ENCODE peak calls at places on chromosomes 3 and 15, in four cellular contexts. Z is IMR-90, S is H9, I is H1. H is an unnamed sample.
A peak's percentile ranks its signal among the peaks of the same experiment; 100 is the strongest.

GRCh38 chr15:68045289-68046265 is 8.5 kb upstream of the PIAS1 start:
- DNase-seq in Z (no peak), S (peak; percentile 47), I (no peak), H (peak; percentile 15)

GRCh38 chr15:92810418-92811138 is 89.5 kb upstream of the CHD2 start:
- DNase-seq in Z (peak; percentile 78), S (no peak), I (no peak), H (peak; percentile 47)

GRCh38 chr3:151552589-151552988 is 91.7 kb upstream of the IGSF10 start:
- DNase-seq in Z (peak; percentile 11), S (no peak), I (no peak), H (no peak)

GRCh38 chr15:71807691-71808091 is 2.7 kb upstream of the NR2E3 start:
- DNase-seq in Z (peak; percentile 33), S (no peak), I (peak; percentile 61), H (peak; percentile 42)

GRCh38 chr3:145898487-145898886 is 262.5 kb downstream of the PLOD2 start:
- DNase-seq in Z (no peak), S (no peak), I (no peak), H (peak; percentile 8)

GRCh38 chr15:74316116-74316515 is 51.3 kb downstream of the CYP11A1 start:
- DNase-seq in Z (no peak), S (no peak), I (no peak), H (no peak)

GRCh38 chr15:50119063-50119700 is at the start of gene ATP8B4:
- DNase-seq in Z (no peak), S (peak; percentile 31), I (no peak), H (peak; percentile 58)

GRCh38 chr3:72054976-72055375 is 270.0 kb upstream of the PROK2 start:
- DNase-seq in Z (no peak), S (no peak), I (no peak), H (no peak)

GRCh38 chr3:195128255-195129071 is 142.5 kb downstream of the XXYLT1 start:
- DNase-seq in Z (peak; percentile 59), S (no peak), I (no peak), H (no peak)

GRCh38 chr15:51499379-51499976 is 123.1 kb downstream of the DMXL2 start:
- DNase-seq in Z (peak; percentile 63), S (no peak), I (no peak), H (peak; percentile 76)

GRCh38 chr3:116067275-116067674 is 378.0 kb downstream of the LSAMP start:
- DNase-seq in Z (no peak), S (no peak), I (no peak), H (no peak)

GRCh38 chr15:64232400-64232799 is 69.6 kb upstream of the PPIB start:
- DNase-seq in Z (peak; percentile 83), S (no peak), I (no peak), H (no peak)

GRCh38 chr3:4061201-4061600 is 242.0 kb upstream of the SETMAR start:
- DNase-seq in Z (no peak), S (no peak), I (no peak), H (no peak)

GRCh38 chr15:68820205-68820588 is 498 bp downstream of the ANP32A start:
- DNase-seq in Z (no peak), S (no peak), I (no peak), H (peak; percentile 55)

GRCh38 chr15:42059661-42060476 is 34.5 kb downstream of the PLA2G4D start:
- DNase-seq in Z (peak; percentile 21), S (peak; percentile 68), I (peak; percentile 91), H (peak; percentile 69)

GRCh38 chr3:126979076-126979628 is 3.8 kb upstream of the PLXNA1 start:
- DNase-seq in Z (no peak), S (no peak), I (no peak), H (no peak)

GRCh38 chr15:55343168-55343567 is 24.1 kb downstream of the PIGB start:
- DNase-seq in Z (no peak), S (no peak), I (no peak), H (no peak)

GRCh38 chr3:73411545-73411944 is 213.2 kb downstream of the PDZRN3 start:
- DNase-seq in Z (no peak), S (no peak), I (no peak), H (no peak)
- H3K56ac ChIP-seq in Z (no peak overlapping the region), S (no peak overlapping the region), I (no peak overlapping the region), H (no peak overlapping the region)

GRCh38 chr3:14154242-14154641 is 24.2 kb downstream of the XPC start:
- DNase-seq in Z (no peak), S (no peak), I (no peak), H (no peak)
- H3K56ac ChIP-seq in Z (no peak overlapping the region), S (no peak overlapping the region), I (no peak overlapping the region), H (no peak overlapping the region)

DNA sequence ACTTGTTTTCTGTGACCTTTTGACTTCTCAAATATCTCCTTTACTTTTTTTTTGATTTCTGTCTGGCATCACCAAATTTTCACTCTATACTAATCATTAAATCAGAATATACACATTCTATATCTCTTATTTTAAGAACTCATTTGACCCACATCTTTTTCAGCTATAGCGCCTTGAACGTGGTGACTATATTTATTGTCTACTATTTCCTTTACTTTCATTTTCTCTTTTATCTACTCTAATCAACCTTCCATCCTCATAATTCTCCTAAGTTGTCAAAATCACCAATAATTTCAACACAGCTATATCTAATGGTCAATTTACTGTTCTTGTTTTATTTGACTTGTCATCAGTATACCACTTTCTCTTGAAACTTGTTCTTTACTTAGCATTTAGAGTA is 119.0 kb upstream of the CBLB start:
- DNase-seq in Z (no peak), S (no peak), I (no peak), H (no peak)
- H3K56ac ChIP-seq in Z (no peak overlapping the region), S (no peak overlapping the region), I (no peak overlapping the region), H (no peak overlapping the region)

GRCh38 chr3:50506169-50506568 is 2.7 kb upstream of the CACNA2D2 start:
- DNase-seq in Z (no peak), S (no peak), I (no peak), H (no peak)
- H3K56ac ChIP-seq in Z (no peak overlapping the region), S (no peak overlapping the region), I (no peak overlapping the region), H (no peak overlapping the region)

GRCh38 chr15:101157721-101158120 is 94.1 kb downstream of the CHSY1 start:
- DNase-seq in Z (no peak), S (no peak), I (no peak), H (no peak)

GRCh38 chr15:101153801-101154656 is 97.8 kb downstream of the CHSY1 start:
- DNase-seq in Z (no peak), S (no peak), I (no peak), H (no peak)

GRCh38 chr15:101156061-101156460 is 95.8 kb downstream of the CHSY1 start:
- DNase-seq in Z (no peak), S (no peak), I (no peak), H (no peak)

GRCh38 chr15:101158166-101159095 is 93.4 kb downstream of the CHSY1 start:
- DNase-seq in Z (no peak), S (no peak), I (no peak), H (no peak)

GRCh38 chr15:101156509-101157159 is 95.2 kb downstream of the CHSY1 start:
- DNase-seq in Z (peak; percentile 56), S (no peak), I (no peak), H (no peak)
- H3K56ac ChIP-seq in Z (no peak overlapping the region), S (no peak overlapping the region), I (no peak overlapping the region), H (no peak overlapping the region)

DNA sequence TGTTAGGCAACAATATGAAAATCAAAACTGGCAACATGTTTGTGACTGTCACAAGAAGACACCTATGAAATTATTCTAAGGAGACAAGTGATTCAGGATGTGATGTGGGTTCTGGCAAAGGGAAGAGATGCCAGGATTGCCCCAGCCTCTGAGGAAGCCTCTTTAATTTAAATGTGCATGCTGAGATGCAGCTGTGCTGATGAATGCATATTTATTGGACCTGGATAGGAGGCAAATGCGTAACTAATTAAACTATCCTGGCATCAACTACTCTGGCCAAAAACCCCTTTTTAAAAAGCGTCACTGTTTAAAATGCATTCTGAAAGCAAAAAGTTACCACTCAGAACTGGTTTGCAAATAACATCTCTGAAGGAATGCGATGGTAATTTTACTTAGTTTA is 176.5 kb upstream of the DPH6 start:
- DNase-seq in Z (no peak), S (no peak), I (no peak), H (no peak)
- H3K56ac ChIP-seq in Z (no peak overlapping the region), S (no peak overlapping the region), I (no peak overlapping the region), H (no peak overlapping the region)

H was measured in mesendoderm.